ENCODE peak calls at places on chromosomes 4 and X, in seven cellular contexts. One of them, this sample, is unnamed.

GRCh38 chr4:137283737-137284136 is 248.6 kb downstream of the PCDH18 start:
- DNase-seq in PC-9: no peak
- DNase-seq in Caco-2: no peak
- DNase-seq in astrocyte of the hippocampus: peak
- DNase-seq in NCI-H69: peak
- DNase-seq in fibroblast of the aortic adventitia: peak
- DNase-seq in SHP77: no peak
- DNase-seq in this sample: no peak

GRCh38 chr4:79255793-79256192 is 70.1 kb downstream of the NAA11 start:
- DNase-seq in Caco-2: no peak
- DNase-seq in fibroblast of the aortic adventitia: no peak
- DNase-seq in SHP77: no peak
- DNase-seq in PC-9: no peak
- DNase-seq in astrocyte of the hippocampus: no peak
- DNase-seq in NCI-H69: peak
- DNase-seq in this sample: no peak

GRCh38 chrX:139293991-139294390 is 236.5 kb upstream of the F9 start:
- DNase-seq in SHP77: no peak
- DNase-seq in NCI-H69: no peak
- DNase-seq in PC-9: no peak
- DNase-seq in fibroblast of the aortic adventitia: no peak
- DNase-seq in Caco-2: no peak
- DNase-seq in astrocyte of the hippocampus: no peak
- DNase-seq in this sample: no peak

GRCh38 chr4:26021417-26022345 is 107.7 kb downstream of the SMIM20 start:
- DNase-seq in NCI-H69: peak
- DNase-seq in fibroblast of the aortic adventitia: peak
- DNase-seq in astrocyte of the hippocampus: peak
- DNase-seq in Caco-2: no peak
- DNase-seq in PC-9: peak
- DNase-seq in SHP77: no peak
- DNase-seq in this sample: no peak

GRCh38 chrX:8404958-8405357 is 59.7 kb upstream of the VCX3B start:
- DNase-seq in Caco-2: no peak
- DNase-seq in SHP77: no peak
- DNase-seq in astrocyte of the hippocampus: peak
- DNase-seq in PC-9: no peak
- DNase-seq in NCI-H69: peak
- DNase-seq in fibroblast of the aortic adventitia: no peak
- DNase-seq in this sample: no peak

GRCh38 chr4:15938182-15938581 is 358 bp downstream of the FGFBP1 start:
- DNase-seq in Caco-2: peak
- DNase-seq in NCI-H69: peak
- DNase-seq in SHP77: no peak
- DNase-seq in PC-9: peak
- DNase-seq in astrocyte of the hippocampus: peak
- DNase-seq in fibroblast of the aortic adventitia: no peak
- DNase-seq in this sample: no peak

GRCh38 chr4:128282516-128282915 is 5.1 kb downstream of the PGRMC2 start:
- DNase-seq in astrocyte of the hippocampus: no peak
- DNase-seq in NCI-H69: no peak
- DNase-seq in SHP77: no peak
- DNase-seq in PC-9: no peak
- DNase-seq in fibroblast of the aortic adventitia: no peak
- DNase-seq in Caco-2: no peak
- DNase-seq in this sample: no peak

GRCh38 chr4:128782875-128783614 is 26.5 kb upstream of the JADE1 start:
- DNase-seq in NCI-H69: no peak
- DNase-seq in astrocyte of the hippocampus: no peak
- DNase-seq in Caco-2: no peak
- DNase-seq in PC-9: no peak
- DNase-seq in SHP77: no peak
- DNase-seq in fibroblast of the aortic adventitia: peak
- DNase-seq in this sample: no peak

GRCh38 chr4:147843162-147843561 is 111.3 kb downstream of the ARHGAP10 start:
- DNase-seq in astrocyte of the hippocampus: no peak
- DNase-seq in NCI-H69: no peak
- DNase-seq in SHP77: no peak
- DNase-seq in Caco-2: peak
- DNase-seq in PC-9: no peak
- DNase-seq in fibroblast of the aortic adventitia: no peak
- DNase-seq in this sample: no peak

GRCh38 chr4:156241896-156242295 is 288.2 kb upstream of the CTSO start:
- DNase-seq in astrocyte of the hippocampus: no peak
- DNase-seq in NCI-H69: no peak
- DNase-seq in PC-9: no peak
- DNase-seq in fibroblast of the aortic adventitia: no peak
- DNase-seq in Caco-2: no peak
- DNase-seq in SHP77: no peak
- DNase-seq in this sample: no peak

GRCh38 chr4:79663157-79663556 is 255.1 kb upstream of the GK2 start:
- DNase-seq in SHP77: no peak
- DNase-seq in astrocyte of the hippocampus: peak
- DNase-seq in fibroblast of the aortic adventitia: no peak
- DNase-seq in Caco-2: no peak
- DNase-seq in PC-9: no peak
- DNase-seq in NCI-H69: no peak
- DNase-seq in this sample: no peak

GRCh38 chr4:8665406-8666360 is 73.1 kb downstream of the CPZ start:
- DNase-seq in fibroblast of the aortic adventitia: no peak
- DNase-seq in Caco-2: no peak
- DNase-seq in astrocyte of the hippocampus: peak
- DNase-seq in PC-9: no peak
- DNase-seq in SHP77: no peak
- DNase-seq in NCI-H69: no peak
- DNase-seq in this sample: no peak

GRCh38 chrX:153687121-153688039 is at the start of gene SLC6A8:
- DNase-seq in PC-9: peak
- DNase-seq in astrocyte of the hippocampus: peak
- DNase-seq in fibroblast of the aortic adventitia: peak
- DNase-seq in SHP77: no peak
- DNase-seq in Caco-2: peak
- DNase-seq in NCI-H69: peak
- DNase-seq in this sample: peak

GRCh38 chrX:153569475-153569874 is 29.5 kb downstream of the CCNQ start:
- DNase-seq in fibroblast of the aortic adventitia: no peak
- DNase-seq in astrocyte of the hippocampus: no peak
- DNase-seq in Caco-2: no peak
- DNase-seq in PC-9: no peak
- DNase-seq in NCI-H69: no peak
- DNase-seq in SHP77: no peak
- DNase-seq in this sample: no peak

GRCh38 chr4:78331186-78331585 is 220.4 kb upstream of the ANXA3 start:
- DNase-seq in astrocyte of the hippocampus: no peak
- DNase-seq in Caco-2: no peak
- DNase-seq in PC-9: no peak
- DNase-seq in SHP77: no peak
- DNase-seq in fibroblast of the aortic adventitia: no peak
- DNase-seq in NCI-H69: no peak
- DNase-seq in this sample: no peak